ENCODE peak calls at places on chromosomes 1 and 21, in seven cellular contexts. One of them, this sample, is unnamed.

GRCh38 chr1:218499911-218500310 is 154.8 kb downstream of the TGFB2 start:
- DNase-seq in BJ: no peak
- DNase-seq in NCI-H226: no peak
- DNase-seq in H54: no peak
- DNase-seq in stimulated activated naive CD4-positive, alpha-beta T cell: no peak
- DNase-seq in globus pallidus: no peak
- DNase-seq in Panc1: no peak
- DNase-seq in this sample: no peak

GRCh38 chr21:21740207-21740606 is 742.0 kb downstream of the NCAM2 start:
- DNase-seq in BJ: no peak
- DNase-seq in globus pallidus: no peak
- DNase-seq in H54: no peak
- DNase-seq in stimulated activated naive CD4-positive, alpha-beta T cell: no peak
- DNase-seq in NCI-H226: no peak
- DNase-seq in Panc1: no peak
- DNase-seq in this sample: no peak

GRCh38 chr1:156565519-156565918 is 6.8 kb downstream of the IQGAP3 start:
- DNase-seq in H54: no peak
- DNase-seq in Panc1: no peak
- DNase-seq in globus pallidus: no peak
- DNase-seq in stimulated activated naive CD4-positive, alpha-beta T cell: no peak
- DNase-seq in BJ: no peak
- DNase-seq in NCI-H226: no peak
- DNase-seq in this sample: no peak

GRCh38 chr1:90488451-90488850 is 228.7 kb downstream of the BARHL2 start:
- DNase-seq in globus pallidus: no peak
- DNase-seq in H54: no peak
- DNase-seq in stimulated activated naive CD4-positive, alpha-beta T cell: no peak
- DNase-seq in BJ: peak; percentile 39
- DNase-seq in NCI-H226: peak; percentile 15
- DNase-seq in Panc1: no peak
- DNase-seq in this sample: no peak

GRCh38 chr1:25526753-25527152 is 16.7 kb upstream of the LDLRAP1 start:
- DNase-seq in stimulated activated naive CD4-positive, alpha-beta T cell: no peak
- DNase-seq in NCI-H226: no peak
- DNase-seq in H54: no peak
- DNase-seq in Panc1: no peak
- DNase-seq in BJ: no peak
- DNase-seq in globus pallidus: no peak
- DNase-seq in this sample: no peak

GRCh38 chr1:68974447-68974846 is 477.6 kb upstream of the DEPDC1 start:
- DNase-seq in H54: no peak
- DNase-seq in globus pallidus: no peak
- DNase-seq in BJ: no peak
- DNase-seq in Panc1: no peak
- DNase-seq in NCI-H226: no peak
- DNase-seq in stimulated activated naive CD4-positive, alpha-beta T cell: no peak
- DNase-seq in this sample: no peak

GRCh38 chr1:46520063-46520911 is 30.7 kb downstream of the DMBX1 start:
- DNase-seq in H54: peak; percentile 95
- DNase-seq in globus pallidus: no peak
- DNase-seq in Panc1: no peak
- DNase-seq in stimulated activated naive CD4-positive, alpha-beta T cell: no peak
- DNase-seq in NCI-H226: peak; percentile 87
- DNase-seq in BJ: peak; percentile 31
- DNase-seq in this sample: peak; percentile 67

GRCh38 chr1:32716312-32717126 is 13.9 kb upstream of the SYNC start:
- DNase-seq in globus pallidus: no peak
- DNase-seq in BJ: no peak
- DNase-seq in Panc1: no peak
- DNase-seq in H54: no peak
- DNase-seq in stimulated activated naive CD4-positive, alpha-beta T cell: no peak
- DNase-seq in NCI-H226: peak; percentile 70
- DNase-seq in this sample: peak; percentile 48

GRCh38 chr1:45037456-45037855 is 25.4 kb downstream of the UROD start:
- DNase-seq in globus pallidus: no peak
- DNase-seq in BJ: no peak
- DNase-seq in H54: no peak
- DNase-seq in Panc1: no peak
- DNase-seq in stimulated activated naive CD4-positive, alpha-beta T cell: no peak
- DNase-seq in NCI-H226: peak; percentile 37
- DNase-seq in this sample: peak; percentile 42

GRCh38 chr1:109912873-109913272 is 2.2 kb downstream of the CSF1 start:
- DNase-seq in stimulated activated naive CD4-positive, alpha-beta T cell: no peak
- DNase-seq in BJ: no peak
- DNase-seq in Panc1: no peak
- DNase-seq in globus pallidus: no peak
- DNase-seq in NCI-H226: no peak
- DNase-seq in H54: no peak
- DNase-seq in this sample: no peak

GRCh38 chr1:201889092-201889968 is 632 bp downstream of the SHISA4 start:
- DNase-seq in NCI-H226: no peak
- DNase-seq in H54: no peak
- DNase-seq in stimulated activated naive CD4-positive, alpha-beta T cell: no peak
- DNase-seq in globus pallidus: no peak
- DNase-seq in Panc1: no peak
- DNase-seq in BJ: no peak
- DNase-seq in this sample: no peak

GRCh38 chr1:160124709-160125478 is 9.3 kb downstream of the ATP1A2 start:
- DNase-seq in stimulated activated naive CD4-positive, alpha-beta T cell: no peak
- DNase-seq in NCI-H226: peak; percentile 91
- DNase-seq in globus pallidus: no peak
- DNase-seq in H54: peak; percentile 91
- DNase-seq in BJ: peak; percentile 72
- DNase-seq in Panc1: peak; percentile 82
- DNase-seq in this sample: peak; percentile 53

GRCh38 chr1:50841791-50842387 is 118.2 kb downstream of the FAF1 start:
- DNase-seq in Panc1: no peak
- DNase-seq in NCI-H226: peak; percentile 32
- DNase-seq in BJ: peak; percentile 40
- DNase-seq in H54: no peak
- DNase-seq in stimulated activated naive CD4-positive, alpha-beta T cell: no peak
- DNase-seq in globus pallidus: no peak
- DNase-seq in this sample: no peak

GRCh38 chr1:157784801-157785200 is 7.9 kb upstream of the FCRL2 start:
- DNase-seq in H54: no peak
- DNase-seq in stimulated activated naive CD4-positive, alpha-beta T cell: no peak
- DNase-seq in NCI-H226: no peak
- DNase-seq in globus pallidus: no peak
- DNase-seq in Panc1: no peak
- DNase-seq in BJ: no peak
- DNase-seq in this sample: no peak

GRCh38 chr21:14677023-14677422 is 130.9 kb upstream of the SAMSN1 start:
- DNase-seq in globus pallidus: no peak
- DNase-seq in Panc1: no peak
- DNase-seq in H54: no peak
- DNase-seq in NCI-H226: peak; percentile 64
- DNase-seq in stimulated activated naive CD4-positive, alpha-beta T cell: no peak
- DNase-seq in BJ: no peak
- DNase-seq in this sample: no peak